ENCODE peak calls at places on chromosomes 5 and 9, in four cellular contexts. M is dorsolateral prefrontal cortex, Y is transverse colon, J is tibial nerve. F is an unnamed sample.

GRCh38 chr9:37914701-37915358 is 10.9 kb upstream of the SLC25A51 start:
- DNase-seq in M (no peak), Y (no peak), J (no peak), F (no peak)

GRCh38 chr9:91424403-91425176 is 958 bp upstream of the NFIL3 start:
- DNase-seq in M (peak; percentile 66), Y (peak; percentile 87), J (peak; percentile 93), F (no peak)

GRCh38 chr5:94968507-94969095 is 316.3 kb downstream of the MCTP1 start:
- DNase-seq in M (no peak), Y (no peak), J (peak; percentile 71), F (no peak)

GRCh38 chr5:61256474-61256873 is 75.6 kb upstream of the ZSWIM6 start:
- DNase-seq in M (no peak), Y (peak; percentile 85), J (no peak), F (no peak)

GRCh38 chr5:90366972-90367371 is 42.6 kb downstream of the CETN3 start:
- DNase-seq in M (no peak), Y (no peak), J (no peak), F (no peak)

GRCh38 chr9:91273853-91274552 is 87.7 kb downstream of the AUH start:
- DNase-seq in M (no peak), Y (no peak), J (no peak), F (no peak)

GRCh38 chr5:67799732-67800234 is 415.8 kb upstream of the PIK3R1 start:
- DNase-seq in M (no peak), Y (no peak), J (peak; percentile 83), F (no peak)

GRCh38 chr5:174229640-174230350 is 184.3 kb downstream of the NSG2 start:
- DNase-seq in M (no peak), Y (no peak), J (no peak), F (no peak)

GRCh38 chr9:119302988-119303698 is 66.1 kb downstream of the BRINP1 start:
- DNase-seq in M (no peak), Y (no peak), J (no peak), F (no peak)

GRCh38 chr9:137140151-137141012 is 1.4 kb downstream of the GRIN1 start:
- DNase-seq in M (peak; percentile 51), Y (no peak), J (no peak), F (no peak)

GRCh38 chr9:33765411-33765810 is 29.9 kb upstream of the PRSS3 start:
- DNase-seq in M (no peak), Y (no peak), J (no peak), F (no peak)

GRCh38 chr5:180291234-180291940 is 496 bp downstream of the MAPK9 start:
- DNase-seq in M (no peak), Y (peak; percentile 26), J (no peak), F (no peak)

GRCh38 chr9:125425901-125426515 is 164.4 kb downstream of the GAPVD1 start:
- DNase-seq in M (no peak), Y (no peak), J (no peak), F (no peak)

GRCh38 chr9:125428515-125429467 is 167.2 kb downstream of the GAPVD1 start:
- DNase-seq in M (no peak), Y (no peak), J (no peak), F (no peak)

GRCh38 chr9:125426926-125427325 is 165.3 kb downstream of the GAPVD1 start:
- DNase-seq in M (no peak), Y (no peak), J (no peak), F (no peak)

GRCh38 chr9:125428060-125428481 is 166.4 kb downstream of the GAPVD1 start:
- DNase-seq in M (no peak), Y (no peak), J (no peak), F (no peak)

DNA sequence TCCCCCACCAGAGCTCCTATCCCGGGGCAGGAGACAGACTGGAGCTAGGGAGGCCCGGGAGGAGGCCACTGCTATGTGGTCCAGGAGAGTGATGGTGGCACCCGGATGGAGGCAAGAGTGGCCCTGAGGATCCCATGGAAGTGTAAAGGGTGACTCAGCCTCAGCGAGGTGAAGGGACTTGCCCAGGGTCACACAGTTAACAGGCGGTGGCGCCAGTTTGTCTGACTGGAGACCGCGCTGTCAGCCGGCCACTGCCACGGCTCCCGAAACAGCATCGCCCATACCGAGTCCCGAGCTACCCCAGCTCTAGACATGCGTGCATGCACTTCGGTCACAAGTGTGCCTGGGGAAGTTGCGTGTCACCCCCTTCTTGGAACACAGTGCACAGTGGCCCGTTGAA is 165.9 kb downstream of the GAPVD1 start:
- DNase-seq in M (no peak), Y (no peak), J (no peak), F (no peak)
- TF ChIP-seq CTCF in M (no peak), Y (no peak), J (no peak), F (no peak)

DNA sequence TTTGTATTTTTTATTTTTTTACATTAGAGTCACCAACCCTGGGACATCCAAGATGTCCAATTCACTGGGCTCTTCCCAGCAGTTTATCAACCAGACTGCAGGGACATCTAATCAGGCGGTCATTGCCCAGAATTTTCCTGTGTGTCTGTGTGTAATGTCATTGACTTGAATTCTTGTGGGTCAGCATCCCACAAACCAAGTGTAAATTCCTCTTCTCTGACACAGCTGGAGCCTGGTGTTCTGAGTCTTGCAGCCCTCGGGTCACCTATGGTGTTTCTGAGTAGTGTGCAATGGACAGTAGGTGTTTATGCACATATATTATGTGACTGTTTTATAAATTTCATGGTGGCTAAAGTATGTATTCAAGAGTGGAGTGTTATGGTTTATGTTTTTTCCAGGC is 815.7 kb downstream of the SEMA5A start:
- DNase-seq in M (no peak), Y (no peak), J (no peak), F (no peak)
- TF ChIP-seq CTCF in M (no peak), Y (no peak), J (no peak), F (no peak)

DNA sequence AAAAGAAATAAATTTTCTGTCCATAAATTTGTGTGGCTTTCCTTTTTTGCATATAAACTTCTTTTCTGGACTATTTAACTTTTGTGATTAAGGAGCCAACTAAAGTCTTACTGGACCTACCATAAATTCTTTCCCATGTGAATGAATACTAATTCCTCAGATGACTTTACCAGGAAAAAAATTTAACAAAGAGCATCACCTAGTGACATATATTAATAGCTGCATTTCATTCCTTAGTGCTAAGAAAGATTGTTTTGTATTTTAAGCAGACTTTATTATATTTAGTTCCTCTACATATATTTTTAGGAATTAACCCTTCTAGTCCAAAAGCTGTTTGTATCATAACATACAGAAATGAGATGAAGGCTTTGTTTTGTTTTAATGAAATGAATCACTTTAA is 64.4 kb downstream of the C9orf85 start:
- DNase-seq in M (no peak), Y (no peak), J (no peak), F (no peak)
- TF ChIP-seq CTCF in M (peak; percentile 63), Y (peak; percentile 15), J (no peak), F (no peak)

GRCh38 chr5:132490484-132491367 is at the start of gene IRF1:
- DNase-seq in M (peak; percentile 91), Y (peak; percentile 98), J (peak; percentile 94), F (peak; percentile 98)
- TF ChIP-seq CTCF in M (peak; percentile 59), Y (no peak), J (no peak), F (no peak)

GRCh38 chr5:172640139-172640538 is 924 bp upstream of the NEURL1B start:
- DNase-seq in M (no peak), Y (no peak), J (no peak), F (no peak)

GRCh38 chr5:172642511-172642910 is 1.4 kb downstream of the NEURL1B start:
- DNase-seq in M (no peak), Y (no peak), J (no peak), F (no peak)

GRCh38 chr5:172641359-172642045 is 439 bp downstream of the NEURL1B start:
- DNase-seq in M (peak; percentile 32), Y (no peak), J (no peak), F (no peak)

GRCh38 chr5:172642046-172642409 is 965 bp downstream of the NEURL1B start:
- DNase-seq in M (no peak), Y (no peak), J (no peak), F (no peak)

GRCh38 chr5:172640822-172641358 is at the start of gene NEURL1B:
- DNase-seq in M (peak; percentile 76), Y (peak; percentile 87), J (peak; percentile 55), F (peak; percentile 81)
- TF ChIP-seq CTCF in M (no peak), Y (no peak), J (peak; percentile 10), F (no peak)

GRCh38 chr5:27124590-27124989 is 86.2 kb upstream of the CDH9 start:
- DNase-seq in M (no peak), Y (no peak), J (no peak), F (no peak)
- TF ChIP-seq CTCF in M (no peak), Y (no peak), J (peak; percentile 32), F (no peak)

GRCh38 chr9:136093331-136093986 is 1.6 kb downstream of the NACC2 start:
- DNase-seq in M (no peak), Y (no peak), J (no peak), F (no peak)

GRCh38 chr9:136092353-136092650 is 2.8 kb downstream of the NACC2 start:
- DNase-seq in M (no peak), Y (no peak), J (no peak), F (no peak)

GRCh38 chr9:136093995-136094881 is 851 bp downstream of the NACC2 start:
- DNase-seq in M (no peak), Y (peak; percentile 74), J (peak; percentile 60), F (peak; percentile 68)

GRCh38 chr9:136091582-136092352 is 3.3 kb downstream of the NACC2 start:
- DNase-seq in M (no peak), Y (no peak), J (no peak), F (no peak)

GRCh38 chr9:136092741-136093140 is 2.3 kb downstream of the NACC2 start:
- DNase-seq in M (no peak), Y (no peak), J (no peak), F (no peak)
- TF ChIP-seq CTCF in M (no peak), Y (no peak), J (no peak), F (no peak)

F was measured in mesothelial cell of epicardium.